ENCODE peak calls at places on chromosomes 3 and 15, in seven cellular contexts. M is body of pancreas, H is GM20000, S is colonic mucosa, X is activated B cell treated with CpG ODN at 0.5 μM for 24 hours, Y is foreskin fibroblast, R is fibroblast of pulmonary artery. G is an unnamed sample.

GRCh38 chr3:8981296-8981695 is 18.0 kb upstream of the RAD18 start:
- DNase-seq in M (no peak), H (no peak), S (no peak), X (no peak), Y (no peak), R (no peak), G (no peak)

GRCh38 chr3:47009225-47010049 is 30.0 kb downstream of the NBEAL2 start:
- DNase-seq in M (peak; percentile 90), H (peak; percentile 98), S (peak; percentile 88), X (peak; percentile 82), Y (peak; percentile 98), R (peak; percentile 93), G (no peak)

GRCh38 chr15:75565062-75565970 is 13.8 kb downstream of the PTPN9 start:
- DNase-seq in M (no peak), H (no peak), S (no peak), X (no peak), Y (peak; percentile 35), R (peak; percentile 33), G (no peak)

GRCh38 chr3:130896101-130896500 is 2.2 kb downstream of the ATP2C1 start:
- DNase-seq in M (no peak), H (no peak), S (no peak), X (no peak), Y (peak; percentile 10), R (no peak), G (no peak)

GRCh38 chr15:66411190-66411589 is 24.5 kb downstream of the MAP2K1 start:
- DNase-seq in M (no peak), H (no peak), S (no peak), X (no peak), Y (no peak), R (no peak), G (no peak)

GRCh38 chr15:98177950-98178848 is 217.7 kb downstream of the ARRDC4 start:
- DNase-seq in M (peak; percentile 46), H (peak; percentile 36), S (peak; percentile 35), X (no peak), Y (peak; percentile 80), R (peak; percentile 45), G (peak; percentile 68)

GRCh38 chr3:191094057-191094456 is 105.0 kb upstream of the OSTN start:
- DNase-seq in M (no peak), H (no peak), S (no peak), X (no peak), Y (peak; percentile 74), R (peak; percentile 71), G (no peak)

GRCh38 chr15:80550219-80550909 is 144.7 kb upstream of the ABHD17C start:
- DNase-seq in M (no peak), H (no peak), S (no peak), X (no peak), Y (peak; percentile 90), R (peak; percentile 90), G (peak; percentile 36)

GRCh38 chr3:39812537-39812936 is 3.1 kb downstream of the MYRIP start:
- DNase-seq in M (peak; percentile 41), H (no peak), S (peak; percentile 40), X (no peak), Y (peak; percentile 29), R (peak; percentile 13), G (peak; percentile 30)

DNA sequence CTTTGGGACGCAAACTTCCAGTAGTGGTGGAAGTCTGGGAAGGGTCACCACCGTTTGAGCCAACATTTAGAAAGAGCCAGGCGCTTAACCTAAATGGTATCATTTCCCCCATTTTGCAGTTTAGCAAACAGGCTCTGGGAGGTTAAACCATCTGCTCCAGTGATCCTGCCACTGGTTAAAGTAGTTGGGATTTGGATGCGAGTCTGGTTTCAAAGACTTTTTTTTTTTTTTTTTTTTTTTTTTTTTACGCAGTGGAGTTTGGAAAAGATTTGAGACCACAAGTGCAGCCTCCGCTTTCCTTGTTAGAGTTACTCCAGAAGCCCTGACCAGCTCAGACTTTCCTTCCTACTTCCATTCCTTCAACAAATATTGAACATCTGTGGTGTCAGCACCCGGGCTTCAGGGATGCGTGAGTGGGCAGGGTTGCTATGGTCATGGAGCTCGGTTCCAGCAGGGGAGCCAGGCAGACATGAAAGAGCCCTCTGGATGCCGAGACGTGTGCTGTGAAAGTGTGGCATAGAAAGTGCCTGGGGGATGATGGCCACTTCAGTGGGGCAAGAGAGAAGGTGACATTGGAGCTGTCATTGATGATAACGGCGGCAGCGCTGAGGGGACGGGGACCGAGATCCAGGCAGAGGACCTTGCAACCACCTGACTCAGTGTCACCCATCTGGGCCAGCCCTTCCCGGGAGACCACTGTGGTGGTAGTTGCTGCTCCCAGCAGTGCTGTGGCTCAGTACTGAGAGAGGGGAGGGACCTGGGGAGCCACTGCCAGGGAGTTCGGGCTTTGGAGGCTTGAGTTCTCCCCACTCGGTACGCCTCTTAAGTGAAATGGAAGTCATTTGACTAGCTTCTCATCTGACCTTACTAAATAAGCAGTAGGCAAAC is 1.1 kb upstream of the RNU6-1 start:
- DNase-seq in M (peak; percentile 51), H (no peak), S (peak; percentile 40), X (no peak), Y (peak; percentile 69), R (peak; percentile 52), G (no peak)
- TF ChIP-seq CTCF in M (no peak), H (no peak), S (no peak), X (no peak), Y (no peak), R (peak; percentile 5), G (no peak)

GRCh38 chr3:81068546-81068945 is 692.9 kb downstream of the GBE1 start:
- DNase-seq in M (no peak), H (no peak), S (no peak), X (no peak), Y (no peak), R (no peak), G (no peak)
- TF ChIP-seq CTCF in M (no peak), H (no peak), S (no peak), X (no peak), Y (no peak), R (no peak), G (no peak)

GRCh38 chr3:170432416-170432815 is 13.7 kb downstream of the CLDN11 start:
- DNase-seq in M (no peak), H (no peak), S (no peak), X (no peak), Y (no peak), R (no peak), G (no peak)

GRCh38 chr3:170429050-170429449 is 10.4 kb downstream of the CLDN11 start:
- DNase-seq in M (no peak), H (no peak), S (no peak), X (no peak), Y (no peak), R (peak; percentile 38), G (no peak)

GRCh38 chr3:170428095-170428494 is 9.4 kb downstream of the CLDN11 start:
- DNase-seq in M (no peak), H (no peak), S (no peak), X (no peak), Y (no peak), R (no peak), G (no peak)

GRCh38 chr3:170426240-170426797 is 7.7 kb downstream of the CLDN11 start:
- DNase-seq in M (no peak), H (no peak), S (no peak), X (no peak), Y (no peak), R (no peak), G (no peak)

DNA sequence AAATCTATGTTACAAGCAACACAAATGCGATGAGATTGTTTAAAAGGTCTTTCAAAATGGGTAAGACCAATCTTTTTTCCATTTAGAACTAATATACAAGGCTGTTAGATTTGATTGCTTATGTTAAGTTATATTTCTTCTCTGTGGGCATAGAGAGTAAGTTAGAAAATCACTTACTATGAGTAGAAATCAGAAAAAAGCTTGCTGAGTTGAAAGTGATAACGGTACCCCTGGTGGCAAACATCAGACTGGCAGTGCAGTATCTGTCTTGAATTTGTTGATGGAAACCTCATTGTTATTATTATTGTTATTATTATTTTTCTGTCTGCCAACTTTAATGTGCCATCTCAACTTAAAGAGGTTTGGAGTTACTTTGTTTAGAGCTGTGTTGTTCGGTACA is 12.4 kb downstream of the CLDN11 start:
- DNase-seq in M (no peak), H (no peak), S (no peak), X (no peak), Y (no peak), R (no peak), G (no peak)
- TF ChIP-seq CTCF in M (no peak), H (no peak), S (no peak), X (no peak), Y (peak; percentile 6), R (no peak), G (peak; percentile 29)

GRCh38 chr3:159928071-159928491 is 60.6 kb upstream of the IL12A start:
- DNase-seq in M (no peak), H (no peak), S (no peak), X (no peak), Y (peak; percentile 65), R (peak; percentile 23), G (no peak)

GRCh38 chr3:159929894-159930235 is 58.8 kb upstream of the IL12A start:
- DNase-seq in M (no peak), H (no peak), S (no peak), X (no peak), Y (no peak), R (no peak), G (no peak)

GRCh38 chr3:159928692-159929091 is 59.9 kb upstream of the IL12A start:
- DNase-seq in M (no peak), H (no peak), S (no peak), X (no peak), Y (peak; percentile 98), R (peak; percentile 85), G (no peak)

GRCh38 chr3:159926573-159926972 is 62.1 kb upstream of the IL12A start:
- DNase-seq in M (no peak), H (no peak), S (no peak), X (no peak), Y (no peak), R (no peak), G (no peak)

DNA sequence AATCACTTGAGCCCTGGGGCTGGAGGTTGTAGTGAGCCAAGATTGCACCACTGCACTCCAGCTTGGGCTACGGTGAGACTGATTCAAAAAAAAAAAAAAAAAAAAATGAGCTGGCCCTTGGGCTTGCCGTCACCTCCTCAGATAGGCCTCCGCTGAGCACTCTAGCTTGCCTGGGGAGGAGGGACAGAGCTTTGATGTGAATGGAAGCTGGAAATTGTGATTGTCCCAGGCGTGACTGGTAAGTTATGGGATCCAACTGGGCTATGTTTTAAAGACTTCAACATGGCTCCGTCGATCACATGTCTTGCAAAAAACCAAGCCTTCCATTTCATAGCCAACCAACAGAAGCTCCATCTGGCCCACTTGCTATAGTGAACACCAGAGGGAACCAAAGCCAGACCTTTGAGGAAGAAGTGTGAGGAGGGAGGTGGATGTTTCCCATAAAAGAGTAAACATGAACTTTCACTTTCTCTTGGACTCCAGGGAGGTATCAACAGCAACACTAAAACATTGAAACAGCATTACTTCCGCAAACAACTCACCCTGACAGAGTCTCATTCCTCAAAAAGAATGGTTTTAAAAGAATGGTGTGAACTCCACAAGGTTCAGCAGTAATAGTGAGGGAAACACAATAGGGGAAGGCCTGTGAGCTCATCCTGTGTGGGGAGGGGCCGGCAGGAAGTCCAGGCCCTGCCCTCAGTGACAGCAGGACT is 59.3 kb upstream of the IL12A start:
- DNase-seq in M (no peak), H (peak; percentile 46), S (peak; percentile 35), X (no peak), Y (peak; percentile 79), R (peak; percentile 61), G (peak; percentile 49)
- TF ChIP-seq CTCF in M (no peak), H (peak; percentile 26), S (peak; percentile 37), X (no peak), Y (peak; percentile 73), R (peak; percentile 44), G (no peak)

G was measured in Calu3.